ENCODE peak calls at places on chromosome 11, in eight cellular contexts. Q is endothelial cell, Y is amniotic stem cell, B is iris pigment epithelial cell, M is foreskin fibroblast, H is fibroblast of lung, J is body of pancreas, C is HFFc6. L is an unnamed sample.

GRCh38 chr11:94706211-94706610 is 61.9 kb upstream of the AMOTL1 start:
- DNase-seq in Q (no peak), Y (no peak), B (peak), M (peak), H (no peak), J (peak), C (peak), L (no peak)

GRCh38 chr11:127564803-127565202 is 564.2 kb upstream of the KIRREL3 start:
- DNase-seq in Q (no peak), Y (no peak), B (no peak), M (no peak), H (no peak), J (no peak), C (no peak), L (no peak)

GRCh38 chr11:65856689-65857499 is 1.1 kb downstream of the CFL1 start:
- DNase-seq in Q (peak), Y (no peak), B (peak), M (no peak), H (peak), J (peak), C (peak), L (peak)

GRCh38 chr11:94511932-94512781 is at the start of gene C11orf97:
- DNase-seq in Q (peak), Y (no peak), B (peak), M (no peak), H (peak), J (peak), C (peak), L (peak)

GRCh38 chr11:17161515-17161914 is 46.3 kb downstream of the PIK3C2A start:
- DNase-seq in Q (no peak), Y (no peak), B (peak), M (no peak), H (no peak), J (no peak), C (no peak), L (peak)

GRCh38 chr11:1375161-1375954 is 14.4 kb upstream of the BRSK2 start:
- DNase-seq in Q (no peak), Y (no peak), B (no peak), M (no peak), H (no peak), J (no peak), C (no peak), L (no peak)

GRCh38 chr11:44775366-44776356 is 48.9 kb downstream of the TSPAN18 start:
- DNase-seq in Q (peak), Y (no peak), B (peak), M (no peak), H (peak), J (peak), C (peak), L (peak)

GRCh38 chr11:79076526-79077115 is 364.2 kb downstream of the TENM4 start:
- DNase-seq in Q (peak), Y (no peak), B (peak), M (no peak), H (no peak), J (peak), C (no peak), L (no peak)

GRCh38 chr11:120808616-120809050 is 215.3 kb upstream of the TBCEL start:
- DNase-seq in Q (no peak), Y (no peak), B (no peak), M (no peak), H (no peak), J (no peak), C (no peak), L (no peak)

GRCh38 chr11:3202759-3203158 is 15.9 kb downstream of the MRGPRG start:
- DNase-seq in Q (no peak), Y (no peak), B (no peak), M (no peak), H (no peak), J (no peak), C (no peak), L (peak)

GRCh38 chr11:76246271-76246933 is 40.1 kb upstream of the WNT11 start:
- DNase-seq in Q (no peak), Y (no peak), B (no peak), M (no peak), H (no peak), J (no peak), C (no peak), L (no peak)

GRCh38 chr11:61967924-61968757 is 707 bp upstream of the FTH1 start:
- DNase-seq in Q (peak), Y (no peak), B (peak), M (no peak), H (peak), J (peak), C (no peak), L (peak)

GRCh38 chr11:58577441-58578135 is 1.3 kb upstream of the ZFP91 start:
- DNase-seq in Q (peak), Y (peak), B (peak), M (peak), H (peak), J (no peak), C (peak), L (peak)

GRCh38 chr11:12199231-12199948 is 89.0 kb downstream of the MICAL2 start:
- DNase-seq in Q (no peak), Y (no peak), B (no peak), M (no peak), H (no peak), J (peak), C (no peak), L (no peak)

GRCh38 chr11:74171630-74172465 is 759 bp downstream of the PPME1 start:
- DNase-seq in Q (no peak), Y (no peak), B (no peak), M (no peak), H (peak), J (no peak), C (no peak), L (no peak)

GRCh38 chr11:64090811-64091516 is 55.2 kb downstream of the FLRT1 start:
- DNase-seq in Q (no peak), Y (no peak), B (peak), M (peak), H (peak), J (no peak), C (no peak), L (no peak)

GRCh38 chr11:60767388-60767811 is 10.7 kb downstream of the MS4A15 start:
- DNase-seq in Q (peak), Y (no peak), B (no peak), M (no peak), H (no peak), J (no peak), C (no peak), L (no peak)

GRCh38 chr11:132496341-132496740 is 1036.0 kb downstream of the OPCML start:
- DNase-seq in Q (no peak), Y (no peak), B (peak), M (no peak), H (peak), J (no peak), C (no peak), L (no peak)